ENCODE peak calls at places on chromosomes 13 and 19, in four cellular contexts. One of them, this sample, is unnamed.

GRCh38 chr19:15456871-15457700 is 7.3 kb downstream of the RASAL3 start:
- DNase-seq in mucosa of descending colon: no peak
- DNase-seq in GM23338: peak; percentile 99
- DNase-seq in aorta: no peak
- DNase-seq in this sample: peak; percentile 48

GRCh38 chr19:7924651-7925170 is 1.2 kb downstream of the CTXN1 start:
- DNase-seq in mucosa of descending colon: peak; percentile 65
- DNase-seq in aorta: peak; percentile 51
- DNase-seq in GM23338: peak; percentile 58
- DNase-seq in this sample: no peak

GRCh38 chr19:10432736-10433130 is 12.4 kb downstream of the PDE4A start:
- DNase-seq in mucosa of descending colon: no peak
- DNase-seq in GM23338: peak; percentile 27
- DNase-seq in aorta: no peak
- DNase-seq in this sample: peak; percentile 73

GRCh38 chr19:44960906-44961734 is 5.9 kb downstream of the CLPTM1 start:
- DNase-seq in mucosa of descending colon: no peak
- DNase-seq in GM23338: no peak
- DNase-seq in aorta: no peak
- DNase-seq in this sample: no peak

GRCh38 chr13:50123862-50124535 is 108.8 kb downstream of the KCNRG start:
- DNase-seq in GM23338: peak; percentile 89
- DNase-seq in mucosa of descending colon: peak; percentile 84
- DNase-seq in aorta: peak; percentile 93
- DNase-seq in this sample: peak; percentile 98

GRCh38 chr13:63110431-63110830 is 1694.8 kb upstream of the PCDH20 start:
- DNase-seq in aorta: no peak
- DNase-seq in GM23338: no peak
- DNase-seq in mucosa of descending colon: no peak
- DNase-seq in this sample: no peak

GRCh38 chr13:107376393-107377085 is 808.6 kb upstream of the ARGLU1 start:
- DNase-seq in mucosa of descending colon: no peak
- DNase-seq in GM23338: no peak
- DNase-seq in aorta: no peak
- DNase-seq in this sample: no peak

GRCh38 chr13:113397606-113398425 is 33.9 kb upstream of the GRTP1 start:
- DNase-seq in aorta: no peak
- DNase-seq in GM23338: no peak
- DNase-seq in mucosa of descending colon: no peak
- DNase-seq in this sample: no peak

GRCh38 chr13:29922281-29922821 is 71.9 kb upstream of the UBL3 start:
- DNase-seq in GM23338: no peak
- DNase-seq in mucosa of descending colon: no peak
- DNase-seq in aorta: no peak
- DNase-seq in this sample: no peak

GRCh38 chr13:114049026-114049425 is 75.2 kb upstream of the C13orf46 start:
- DNase-seq in mucosa of descending colon: peak; percentile 86
- DNase-seq in GM23338: no peak
- DNase-seq in aorta: no peak
- DNase-seq in this sample: no peak

GRCh38 chr13:72246396-72246795 is 379.4 kb upstream of the DACH1 start:
- DNase-seq in mucosa of descending colon: no peak
- DNase-seq in GM23338: no peak
- DNase-seq in aorta: no peak
- DNase-seq in this sample: no peak

GRCh38 chr19:50311723-50312635 is 17.2 kb downstream of the KCNC3 start:
- DNase-seq in GM23338: peak; percentile 96
- DNase-seq in mucosa of descending colon: peak; percentile 48
- DNase-seq in aorta: no peak
- DNase-seq in this sample: no peak

GRCh38 chr13:93996471-93996870 is 483.0 kb downstream of the DCT start:
- DNase-seq in mucosa of descending colon: no peak
- DNase-seq in aorta: no peak
- DNase-seq in GM23338: no peak
- DNase-seq in this sample: no peak

GRCh38 chr19:45103200-45103624 is 10.2 kb downstream of the PPP1R37 start:
- DNase-seq in GM23338: no peak
- DNase-seq in mucosa of descending colon: no peak
- DNase-seq in aorta: peak; percentile 67
- DNase-seq in this sample: peak; percentile 40

GRCh38 chr13:90232291-90232690 is 1115.2 kb upstream of the MIR17HG start:
- DNase-seq in aorta: no peak
- DNase-seq in GM23338: peak; percentile 59
- DNase-seq in mucosa of descending colon: no peak
- DNase-seq in this sample: no peak

GRCh38 chr19:13016628-13017305 is 21.5 kb downstream of the NFIX start:
- DNase-seq in GM23338: peak; percentile 48
- DNase-seq in aorta: no peak
- DNase-seq in mucosa of descending colon: no peak
- DNase-seq in this sample: no peak
- H3K4me1 ChIP-seq in GM23338: peaks cover 90% of the 10 kb centered on the region
- H3K4me1 ChIP-seq in aorta: peaks cover 6% of the 10 kb centered on the region
- H3K4me1 ChIP-seq in mucosa of descending colon: peaks cover 18% of the 10 kb centered on the region
- H3K4me1 ChIP-seq in this sample: peaks cover 20% of the 10 kb centered on the region

GRCh38 chr13:76474356-76474755 is 411.8 kb downstream of the KCTD12 start:
- DNase-seq in mucosa of descending colon: no peak
- DNase-seq in aorta: no peak
- DNase-seq in GM23338: no peak
- DNase-seq in this sample: no peak

GRCh38 chr13:76470991-76471390 is 415.2 kb downstream of the KCTD12 start:
- DNase-seq in aorta: no peak
- DNase-seq in mucosa of descending colon: no peak
- DNase-seq in GM23338: no peak
- DNase-seq in this sample: no peak

GRCh38 chr13:76473552-76474134 is 412.6 kb downstream of the KCTD12 start:
- DNase-seq in GM23338: peak; percentile 88
- DNase-seq in mucosa of descending colon: no peak
- DNase-seq in aorta: peak; percentile 70
- DNase-seq in this sample: peak; percentile 80

GRCh38 chr13:76472916-76473315 is 413.3 kb downstream of the KCTD12 start:
- DNase-seq in aorta: no peak
- DNase-seq in GM23338: no peak
- DNase-seq in mucosa of descending colon: no peak
- DNase-seq in this sample: no peak

GRCh38 chr13:76471486-76471885 is 414.7 kb downstream of the KCTD12 start:
- DNase-seq in mucosa of descending colon: no peak
- DNase-seq in GM23338: no peak
- DNase-seq in aorta: no peak
- DNase-seq in this sample: no peak
- H3K4me3 ChIP-seq in mucosa of descending colon: no peak overlapping the region
- H3K4me3 ChIP-seq in GM23338: no peak overlapping the region
- H3K4me3 ChIP-seq in aorta: no peak overlapping the region
- H3K4me3 ChIP-seq in this sample: no peak overlapping the region

DNA sequence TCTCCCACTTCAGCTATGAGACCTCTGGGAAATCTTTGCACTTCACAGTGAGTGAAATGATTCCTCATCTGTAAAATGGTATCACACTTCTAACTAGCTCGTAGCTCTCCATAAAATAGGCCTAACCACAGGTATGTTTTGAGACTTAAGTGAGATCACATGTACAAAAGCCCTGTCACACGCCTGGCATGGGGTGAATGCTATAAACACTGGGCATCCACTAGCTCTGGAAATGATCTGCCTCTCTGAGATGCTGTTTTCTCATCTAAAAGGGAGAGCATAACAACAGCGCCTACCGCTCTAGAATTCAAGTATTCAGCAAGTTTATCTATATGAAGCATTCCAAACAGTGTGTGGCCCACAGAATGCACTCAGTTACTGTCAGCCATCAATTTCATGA is 2.2 kb downstream of the AKT2 start:
- DNase-seq in mucosa of descending colon: no peak
- DNase-seq in aorta: no peak
- DNase-seq in GM23338: no peak
- DNase-seq in this sample: no peak
- H3K4me1 ChIP-seq in mucosa of descending colon: peaks cover 49% of the 10 kb centered on the region
- H3K4me1 ChIP-seq in aorta: no peaks in the 10 kb centered on the region
- H3K4me1 ChIP-seq in GM23338: peaks cover 14% of the 10 kb centered on the region
- H3K4me1 ChIP-seq in this sample: peaks cover 69% of the 10 kb centered on the region

DNA sequence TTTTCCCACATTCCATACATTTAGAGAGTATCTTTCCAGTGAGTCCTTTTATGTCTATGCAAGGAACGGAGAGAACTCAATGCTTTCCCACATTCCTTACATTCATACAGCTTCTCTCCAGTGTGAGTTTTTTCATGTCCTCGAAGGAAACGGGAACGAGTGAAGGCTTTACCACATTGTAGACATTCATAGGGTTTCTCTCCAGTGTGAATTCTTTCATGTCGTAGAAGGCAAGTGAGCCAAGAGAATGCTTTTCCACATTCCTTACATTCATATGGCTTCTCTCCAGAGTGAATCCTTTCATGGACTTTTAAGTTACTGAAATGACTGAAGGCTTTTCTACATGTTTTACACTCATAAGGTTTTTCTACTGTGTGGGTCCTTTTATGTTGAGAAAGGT is 17.1 kb downstream of the ZNF823 start:
- DNase-seq in aorta: no peak
- DNase-seq in mucosa of descending colon: no peak
- DNase-seq in GM23338: peak; percentile 35
- DNase-seq in this sample: no peak
- H3K4me3 ChIP-seq in aorta: no peak overlapping the region
- H3K4me3 ChIP-seq in mucosa of descending colon: no peak overlapping the region
- H3K4me3 ChIP-seq in GM23338: no peak overlapping the region
- H3K4me3 ChIP-seq in this sample: no peak overlapping the region

GRCh38 chr19:38838986-38839761 is 7.6 kb upstream of the ECH1 start:
- DNase-seq in mucosa of descending colon: no peak
- DNase-seq in GM23338: no peak
- DNase-seq in aorta: peak; percentile 28
- DNase-seq in this sample: no peak

GRCh38 chr19:38839816-38840582 is 8.4 kb upstream of the ECH1 start:
- DNase-seq in mucosa of descending colon: no peak
- DNase-seq in GM23338: no peak
- DNase-seq in aorta: no peak
- DNase-seq in this sample: peak; percentile 24

GRCh38 chr19:38837656-38838121 is 6.1 kb upstream of the ECH1 start:
- DNase-seq in mucosa of descending colon: no peak
- DNase-seq in GM23338: no peak
- DNase-seq in aorta: no peak
- DNase-seq in this sample: no peak

GRCh38 chr19:38837304-38837626 is 5.7 kb upstream of the ECH1 start:
- DNase-seq in aorta: no peak
- DNase-seq in mucosa of descending colon: no peak
- DNase-seq in GM23338: no peak
- DNase-seq in this sample: no peak

DNA sequence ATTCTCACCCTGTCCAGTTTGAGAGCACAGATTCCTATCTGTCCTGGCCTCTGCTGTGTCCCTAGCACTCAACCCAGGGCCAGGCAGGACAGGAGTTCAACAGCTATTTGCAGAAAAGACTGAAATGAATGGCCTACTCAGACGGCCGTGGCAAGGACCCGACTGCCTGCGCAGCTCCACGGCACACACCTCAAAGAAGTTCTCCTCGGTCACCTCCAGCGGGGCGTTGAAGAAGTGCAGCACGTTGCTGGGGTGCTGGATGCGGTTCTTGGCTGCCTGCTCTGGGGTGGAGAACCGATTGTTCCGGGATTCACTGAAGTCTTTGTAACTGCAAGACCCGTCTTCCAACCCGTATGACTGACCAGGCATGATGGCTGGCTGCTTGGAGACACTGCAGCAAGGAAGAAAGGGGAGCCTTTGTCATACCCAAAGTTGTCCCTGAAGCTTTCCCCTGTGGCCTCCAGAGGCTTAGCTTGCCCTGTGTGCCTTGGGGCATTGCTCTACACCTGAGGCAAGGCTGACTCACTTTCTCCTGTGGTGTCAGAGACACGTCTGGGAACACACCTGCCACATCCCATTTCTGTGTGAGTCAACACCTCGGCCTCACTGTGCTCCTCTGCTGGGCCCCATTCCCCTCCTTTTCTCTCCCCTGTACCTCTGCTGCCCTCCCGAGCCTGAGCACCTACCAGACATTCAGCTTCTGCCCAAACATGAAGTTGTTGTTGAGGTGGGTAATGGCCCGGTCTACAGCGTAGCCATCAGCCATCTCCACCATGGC is 6.8 kb upstream of the ECH1 start:
- DNase-seq in aorta: peak; percentile 19
- DNase-seq in GM23338: no peak
- DNase-seq in mucosa of descending colon: no peak
- DNase-seq in this sample: peak; percentile 53
- H3K4me1 ChIP-seq in aorta: no peaks in the 10 kb centered on the region
- H3K4me1 ChIP-seq in GM23338: no peaks in the 10 kb centered on the region
- H3K4me1 ChIP-seq in mucosa of descending colon: peaks cover 5% of the 10 kb centered on the region
- H3K4me1 ChIP-seq in this sample: peaks cover 78% of the 10 kb centered on the region

GRCh38 chr19:47461876-47462275 is 9.8 kb downstream of the SLC8A2 start:
- DNase-seq in GM23338: no peak
- DNase-seq in aorta: no peak
- DNase-seq in mucosa of descending colon: no peak
- DNase-seq in this sample: no peak

GRCh38 chr19:47459477-47459876 is 12.2 kb downstream of the SLC8A2 start:
- DNase-seq in GM23338: no peak
- DNase-seq in aorta: no peak
- DNase-seq in mucosa of descending colon: no peak
- DNase-seq in this sample: no peak

GRCh38 chr19:47458672-47459071 is 13.0 kb downstream of the SLC8A2 start:
- DNase-seq in mucosa of descending colon: no peak
- DNase-seq in aorta: no peak
- DNase-seq in GM23338: no peak
- DNase-seq in this sample: no peak

DNA sequence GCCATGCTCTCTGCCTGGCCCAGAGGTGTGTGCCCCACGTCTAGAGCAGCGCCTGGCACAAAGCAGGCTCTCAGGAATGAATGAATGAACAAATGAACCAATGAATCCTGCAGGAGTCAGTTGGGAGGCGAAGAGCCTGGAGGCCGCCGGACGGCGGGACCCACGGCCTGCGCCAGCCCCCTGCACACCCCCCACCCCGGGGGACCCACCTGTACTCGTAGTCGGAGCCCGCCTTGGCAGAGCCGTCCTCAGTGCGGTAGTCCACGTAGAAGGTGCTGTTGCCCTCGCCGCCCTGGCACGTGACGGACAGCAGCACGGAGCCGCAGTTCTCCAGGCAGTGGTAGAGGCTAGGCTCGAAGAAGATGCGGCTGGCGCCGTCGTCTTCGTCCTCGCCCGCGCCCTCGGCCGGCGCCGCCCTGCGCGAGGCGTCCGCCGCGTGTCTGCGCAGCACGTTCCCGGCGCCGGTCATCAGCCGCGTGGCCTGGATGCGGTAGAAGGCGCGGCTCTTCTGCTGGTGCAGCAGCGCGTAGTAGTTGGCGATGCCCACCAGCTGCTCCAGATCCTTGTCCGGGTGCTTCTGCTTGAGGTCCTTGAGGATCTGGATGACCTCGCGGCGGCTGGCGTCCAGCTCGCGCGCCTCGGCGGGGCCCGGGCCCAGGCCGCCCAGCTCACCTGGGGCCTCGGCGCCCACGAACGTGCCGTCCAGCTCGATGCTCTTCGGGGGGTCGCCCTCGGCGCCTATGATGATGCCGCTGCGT is 14.8 kb downstream of the SLC8A2 start:
- DNase-seq in aorta: no peak
- DNase-seq in mucosa of descending colon: no peak
- DNase-seq in GM23338: peak; percentile 50
- DNase-seq in this sample: no peak
- H3K4me3 ChIP-seq in aorta: no peak overlapping the region
- H3K4me3 ChIP-seq in mucosa of descending colon: no peak overlapping the region
- H3K4me3 ChIP-seq in GM23338: peak overlapping the region; percentile 49
- H3K4me3 ChIP-seq in this sample: no peak overlapping the region

This sample was measured in body of pancreas.